ENCODE peak calls at places on chromosomes 13 and 19, in four cellular contexts. R is astrocyte; S is CD8-positive, alpha-beta memory T cell; E is fibroblast of lung. L is an unnamed sample. For H3K27me3 and H3K4me1, the result is how much of the 10 kb centered on the place peaks cover.

GRCh38 chr13:23352161-23352560 is 81.3 kb downstream of the SACS start:
- DNase-seq in R (no peak), S (no peak), E (no peak), L (no peak)

GRCh38 chr13:31807090-31807541 is 67.8 kb downstream of the RXFP2 start:
- DNase-seq in R (peak), S (peak), E (peak), L (no peak)

GRCh38 chr19:47671499-47671898 is 41.7 kb upstream of the EHD2 start:
- DNase-seq in R (no peak), S (no peak), E (no peak), L (no peak)

GRCh38 chr13:112838038-112838965 is 130.7 kb upstream of the MCF2L start:
- DNase-seq in R (no peak), S (no peak), E (no peak), L (no peak)

GRCh38 chr13:79527698-79528097 is 46.7 kb downstream of the NDFIP2 start:
- DNase-seq in R (no peak), S (no peak), E (no peak), L (no peak)

GRCh38 chr13:75481176-75482069 is 546 bp downstream of the TBC1D4 start:
- DNase-seq in R (no peak), S (peak), E (peak), L (peak)

GRCh38 chr19:46147791-46148288 is at the start of gene IGFL2:
- DNase-seq in R (peak), S (no peak), E (peak), L (no peak)

GRCh38 chr13:101612736-101613135 is 160.3 kb downstream of the ITGBL1 start:
- DNase-seq in R (no peak), S (no peak), E (no peak), L (no peak)

GRCh38 chr19:48731452-48731851 is 9.0 kb downstream of the RASIP1 start:
- DNase-seq in R (no peak), S (no peak), E (no peak), L (no peak)

GRCh38 chr13:59409211-59409610 is 754.5 kb downstream of the DIAPH3 start:
- DNase-seq in R (peak), S (no peak), E (peak), L (peak)

GRCh38 chr13:30396434-30397075 is 25.7 kb upstream of the UBE2L5 start:
- DNase-seq in R (peak), S (no peak), E (peak), L (no peak)

GRCh38 chr13:113742445-113743120 is 16.4 kb upstream of the TMEM255B start:
- DNase-seq in R (no peak), S (peak), E (no peak), L (no peak)

GRCh38 chr19:29569038-29569911 is 36.8 kb upstream of the POP4 start:
- DNase-seq in R (no peak), S (no peak), E (no peak), L (no peak)

GRCh38 chr13:112967666-112968379 is 1.2 kb upstream of the MCF2L start:
- DNase-seq in R (no peak), S (no peak), E (no peak), L (peak)

GRCh38 chr19:35318679-35319448 is 10.1 kb upstream of the CD22 start:
- DNase-seq in R (peak), S (no peak), E (peak), L (peak)

GRCh38 chr19:38650911-38651584 is 3.6 kb downstream of the ACTN4 start:
- DNase-seq in R (peak), S (no peak), E (peak), L (no peak)

GRCh38 chr13:114099918-114100445 is 32.4 kb downstream of the RASA3 start:
- DNase-seq in R (peak), S (peak), E (peak), L (peak)

GRCh38 chr13:112169941-112170822 is 103.2 kb downstream of the SOX1 start:
- DNase-seq in R (no peak), S (no peak), E (no peak), L (no peak)

GRCh38 chr19:38378866-38379265 is 4.5 kb downstream of the PSMD8 start:
- DNase-seq in R (no peak), S (no peak), E (peak), L (no peak)

GRCh38 chr19:45779231-45780145 is 2.8 kb downstream of the DMPK start:
- DNase-seq in R (no peak), S (peak), E (peak), L (peak)

GRCh38 chr13:28753208-28753892 is 34.6 kb upstream of the SLC46A3 start:
- DNase-seq in R (peak), S (no peak), E (peak), L (no peak)

GRCh38 chr13:113169277-113170272 is 11.1 kb downstream of the PROZ start:
- DNase-seq in R (no peak), S (no peak), E (no peak), L (no peak)

GRCh38 chr13:92224825-92225224 is 826.4 kb downstream of the GPC5 start:
- DNase-seq in R (no peak), S (no peak), E (no peak), L (no peak)

GRCh38 chr13:32538234-32538620 is 368 bp downstream of the N4BP2L2 start:
- DNase-seq in R (peak), S (no peak), E (peak), L (peak)

GRCh38 chr13:20473139-20473538 is 52.5 kb downstream of the CRYL1 start:
- DNase-seq in R (no peak), S (no peak), E (no peak), L (no peak)

GRCh38 chr13:98461525-98462240 is 115.2 kb downstream of the STK24 start:
- DNase-seq in R (no peak), S (no peak), E (no peak), L (no peak)

GRCh38 chr19:34067861-34068271 is 104.4 kb upstream of the LSM14A start:
- DNase-seq in R (peak), S (no peak), E (peak), L (no peak)

GRCh38 chr19:17311455-17312248 is 2.3 kb downstream of the DDA1 start:
- DNase-seq in R (peak), S (no peak), E (peak), L (no peak)

GRCh38 chr13:107258599-107259187 is 690.8 kb upstream of the ARGLU1 start:
- DNase-seq in R (no peak), S (no peak), E (peak), L (no peak)

GRCh38 chr13:50801087-50801931 is 42.2 kb downstream of the DLEU7 start:
- DNase-seq in R (peak), S (peak), E (peak), L (no peak)

GRCh38 chr19:32339988-32340874 is 5.2 kb upstream of the ZNF507 start:
- DNase-seq in R (no peak), S (peak), E (peak), L (peak)

GRCh38 chr19:47492137-47492533 is 8.1 kb upstream of the KPTN start:
- DNase-seq in R (no peak), S (no peak), E (no peak), L (peak)

GRCh38 chr19:41935781-41936415 is 7.6 kb upstream of the ERFL start:
- DNase-seq in R (no peak), S (peak), E (no peak), L (no peak)
- H3K27me3 ChIP-seq in R (half or more), S (under half), E (under half), L (half or more)

DNA sequence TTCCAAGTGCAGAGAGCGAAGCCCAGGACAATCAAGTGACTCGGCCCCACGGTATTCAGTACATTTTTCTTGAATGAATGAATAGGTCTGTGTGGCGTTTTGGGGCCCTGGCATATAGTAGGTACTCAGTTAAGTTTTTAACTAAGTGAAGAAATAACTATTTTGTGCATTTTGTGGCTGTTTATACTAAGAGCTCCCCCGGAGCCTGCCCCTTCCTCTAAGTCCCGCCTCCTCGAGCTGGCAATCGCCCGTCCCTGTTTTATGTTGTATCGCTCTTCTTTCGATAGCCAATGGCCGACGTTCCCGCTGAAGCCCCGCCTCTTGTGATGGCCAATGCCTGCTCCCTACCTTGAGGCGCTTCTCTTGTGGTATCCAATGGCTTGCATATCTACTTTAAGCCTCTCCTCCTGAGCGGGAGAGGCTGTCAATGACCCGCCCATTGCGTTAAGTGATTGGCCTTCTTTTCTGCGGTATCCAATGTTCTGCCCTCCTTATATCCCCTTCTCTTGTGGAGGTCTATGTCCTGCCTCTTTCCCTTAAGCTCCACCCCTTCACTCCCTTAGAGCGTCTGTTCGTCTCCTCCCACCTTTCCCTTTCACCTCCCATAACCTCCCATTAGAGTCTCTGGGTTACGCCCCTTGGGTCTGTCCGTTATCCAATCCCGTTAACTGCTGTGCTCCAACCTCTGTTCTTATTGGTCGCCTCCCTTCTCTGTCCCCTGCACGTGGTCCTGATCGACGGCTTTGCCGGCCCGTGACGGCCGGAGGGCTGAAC is 510 bp upstream of the HDGFL2 start:
- DNase-seq in R (peak), S (peak), E (peak), L (peak)
- H3K4me3 ChIP-seq in R (peak), S (peak), E (peak), L (peak)

GRCh38 chr19:31317098-31317497 is 32.1 kb downstream of the TSHZ3 start:
- DNase-seq in R (no peak), S (no peak), E (no peak), L (no peak)

GRCh38 chr19:31319465-31319864 is 29.8 kb downstream of the TSHZ3 start:
- DNase-seq in R (no peak), S (no peak), E (no peak), L (no peak)

GRCh38 chr19:31316201-31316951 is 32.9 kb downstream of the TSHZ3 start:
- DNase-seq in R (peak), S (no peak), E (peak), L (no peak)

GRCh38 chr19:31318790-31319189 is 30.4 kb downstream of the TSHZ3 start:
- DNase-seq in R (no peak), S (no peak), E (no peak), L (no peak)

DNA sequence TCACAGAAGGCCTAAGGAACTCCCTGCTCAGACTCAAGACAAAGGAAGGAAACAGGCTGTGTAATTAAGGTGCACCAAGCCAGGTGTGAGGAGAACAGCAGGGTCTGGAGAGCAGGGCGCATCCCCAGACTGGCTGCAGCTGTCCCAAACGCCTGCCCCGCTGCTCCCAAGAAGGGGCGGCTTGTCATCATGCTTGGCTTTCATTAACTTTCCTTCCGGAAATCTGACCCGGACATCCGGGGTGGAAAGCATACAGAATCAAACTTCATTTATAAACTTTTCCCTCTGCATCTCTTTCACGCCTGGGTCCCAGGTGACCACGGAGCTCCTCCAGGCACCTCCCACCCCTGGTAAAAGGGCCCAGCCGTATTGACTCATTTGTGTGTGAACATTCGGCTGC is 31.7 kb downstream of the TSHZ3 start:
- DNase-seq in R (no peak), S (no peak), E (no peak), L (no peak)
- H3K4me1 ChIP-seq in R (under half), S (under half), E (under half), L (under half)

GRCh38 chr13:76886292-76887061 is at the start of gene KCTD12:
- DNase-seq in R (peak), S (peak), E (peak), L (peak)
- H3K27me3 ChIP-seq in R (under half), S (under half), E (under half), L (under half)

GRCh38 chr19:2083174-2083854 is 12.8 kb downstream of the MOB3A start:
- DNase-seq in R (no peak), S (peak), E (no peak), L (peak)
- H3K4me3 ChIP-seq in R (no peak), S (peak), E (no peak), L (peak)

GRCh38 chr19:14517840-14518505 is at the start of gene DNAJB1:
- DNase-seq in R (peak), S (peak), E (peak), L (peak)

GRCh38 chr19:14516746-14517438 is 1.3 kb downstream of the DNAJB1 start:
- DNase-seq in R (no peak), S (peak), E (no peak), L (no peak)

GRCh38 chr19:14516048-14516534 is 2.1 kb downstream of the DNAJB1 start:
- DNase-seq in R (no peak), S (no peak), E (no peak), L (no peak)

GRCh38 chr19:14515501-14516047 is 2.6 kb downstream of the DNAJB1 start:
- DNase-seq in R (no peak), S (no peak), E (no peak), L (no peak)

GRCh38 chr19:14517446-14517839 is 754 bp downstream of the DNAJB1 start:
- DNase-seq in R (no peak), S (no peak), E (no peak), L (no peak)
- H3K4me1 ChIP-seq in R (under half), S (half or more), E (under half), L (under half)

DNA sequence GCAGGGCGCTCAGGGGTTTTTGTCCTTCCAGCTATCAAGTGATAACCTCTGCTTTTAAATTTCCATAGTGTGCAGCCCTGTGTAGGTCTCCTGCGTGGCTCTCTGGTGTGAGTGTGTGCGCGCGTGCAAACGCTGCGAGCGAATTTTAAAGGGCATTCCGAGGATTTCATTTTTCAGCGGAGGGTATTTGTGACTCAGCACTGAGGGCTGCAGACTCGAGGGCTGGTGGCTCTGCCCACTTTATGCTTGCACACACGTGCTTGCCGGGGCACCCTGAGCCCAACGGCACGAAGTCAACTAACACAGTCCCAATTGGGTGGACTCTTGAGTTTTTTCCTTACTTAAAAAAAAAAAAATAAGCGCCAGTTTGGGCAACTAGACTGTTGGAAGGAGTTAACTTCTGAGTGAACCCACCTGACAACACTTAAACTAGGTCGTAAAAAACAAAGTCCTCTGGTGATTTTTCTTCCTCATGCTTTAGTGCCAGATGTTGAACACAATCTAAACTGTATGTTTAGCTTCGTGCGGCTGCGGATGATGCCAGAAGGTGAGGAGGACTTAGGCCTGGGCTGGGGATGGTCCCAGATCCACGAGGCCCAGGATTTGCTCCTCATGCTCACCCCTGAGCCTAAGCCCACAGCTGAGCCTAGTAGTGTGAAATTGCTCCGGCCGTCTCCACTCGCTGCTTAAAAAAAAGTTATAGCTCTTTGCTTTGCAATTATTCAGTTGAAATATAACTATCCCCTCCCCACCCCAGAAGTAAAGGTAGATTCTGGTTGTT is 2.1 kb downstream of the FGF9 start:
- DNase-seq in R (no peak), S (no peak), E (no peak), L (no peak)
- H3K27me3 ChIP-seq in R (half or more), S (under half), E (under half), L (under half)

DNA sequence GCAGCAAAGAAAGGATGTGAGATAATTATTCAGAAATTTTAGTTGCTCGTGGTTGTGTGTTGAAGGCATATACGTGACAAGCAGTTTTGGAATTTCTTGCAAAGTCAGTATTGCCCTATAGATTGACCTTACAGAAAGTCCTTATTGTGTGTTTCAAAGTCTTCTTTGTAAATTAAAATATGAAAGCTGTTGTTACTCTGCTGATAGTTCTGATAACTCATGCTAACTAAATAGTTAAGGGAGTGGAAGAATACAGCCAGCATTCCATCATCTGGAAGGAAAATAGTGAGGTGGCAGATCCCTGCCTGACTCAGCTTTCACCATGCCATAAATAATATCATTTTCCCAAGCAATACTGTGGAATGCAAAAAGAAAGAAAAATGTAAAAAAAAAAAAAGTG is 27.2 kb downstream of the WASF3 start:
- DNase-seq in R (peak), S (no peak), E (peak), L (no peak)
- H3K4me3 ChIP-seq in R (no peak), S (no peak), E (no peak), L (no peak)

DNA sequence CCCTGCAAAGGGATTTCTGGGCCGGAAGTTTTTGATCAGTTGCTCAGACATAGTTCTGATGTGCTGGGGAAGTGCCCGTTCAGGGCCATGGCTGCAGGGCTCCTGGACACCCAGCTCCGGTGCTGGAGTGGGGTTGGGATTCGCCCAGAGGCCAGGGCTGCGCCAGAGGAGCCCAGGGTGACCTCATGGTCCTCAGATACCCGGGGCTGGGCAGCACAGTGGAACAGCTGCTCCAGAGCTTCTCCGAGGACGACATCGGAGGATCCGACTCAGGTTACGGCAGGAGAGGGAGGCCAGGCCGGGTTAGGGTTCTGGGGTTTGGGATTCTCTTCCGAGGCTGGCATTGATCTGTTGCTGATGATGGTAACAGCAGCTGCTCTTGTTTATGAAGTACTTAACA is 20.9 kb downstream of the CARM1 start:
- DNase-seq in R (no peak), S (no peak), E (no peak), L (peak)
- H3K4me1 ChIP-seq in R (under half), S (under half), E (under half), L (half or more)

GRCh38 chr19:28012361-28012760 is 1200.6 kb downstream of the UQCRFS1 start:
- DNase-seq in R (no peak), S (no peak), E (no peak), L (no peak)

GRCh38 chr19:28018499-28018898 is 1194.5 kb downstream of the UQCRFS1 start:
- DNase-seq in R (no peak), S (no peak), E (no peak), L (no peak)

GRCh38 chr19:28010656-28011055 is 1202.3 kb downstream of the UQCRFS1 start:
- DNase-seq in R (peak), S (no peak), E (peak), L (no peak)

GRCh38 chr19:28019371-28019770 is 1193.6 kb downstream of the UQCRFS1 start:
- DNase-seq in R (no peak), S (no peak), E (no peak), L (no peak)

DNA sequence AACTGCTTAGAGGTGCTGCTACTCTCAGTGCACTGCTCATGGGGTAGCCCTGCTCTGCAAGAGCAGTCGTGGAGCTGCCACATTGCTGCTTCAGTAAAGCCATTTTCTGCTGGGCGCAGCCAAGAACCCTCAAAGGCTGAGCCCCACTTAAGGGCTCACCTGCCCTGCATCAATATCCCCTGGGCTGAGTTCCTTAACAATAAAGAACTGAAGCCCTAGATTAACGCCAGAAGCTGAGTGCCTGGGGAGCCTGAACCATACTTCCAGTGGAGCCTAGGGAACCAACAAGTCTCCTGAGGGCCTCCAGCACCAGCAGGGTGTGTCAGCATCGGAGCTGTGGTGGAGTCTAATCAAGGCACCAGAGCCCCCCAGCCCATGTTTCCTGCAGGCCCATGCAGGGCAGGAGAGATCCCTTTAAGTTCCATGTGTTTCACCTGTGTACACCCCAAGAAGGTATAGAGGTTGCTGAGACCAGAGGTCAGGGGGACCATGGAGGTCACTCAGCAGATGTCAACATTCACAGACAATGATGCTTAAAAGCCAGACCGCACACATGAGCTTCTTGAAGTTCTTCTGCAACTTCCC is 1198.0 kb downstream of the UQCRFS1 start:
- DNase-seq in R (no peak), S (no peak), E (no peak), L (no peak)
- H3K27me3 ChIP-seq in R (under half), S (under half), E (under half), L (under half)